ENCODE peak calls at places on chromosomes 2 and 18, in five cellular contexts. W, Y, H, I and B are unnamed samples.

GRCh38 chr2:152250421-152251100 is 75.0 kb upstream of the STAM2 start:
- DNase-seq in W (no peak), Y (no peak), H (no peak), I (no peak), B (no peak)

GRCh38 chr2:241073166-241074064 is 28.7 kb downstream of the MTERF4 start:
- DNase-seq in W (no peak), Y (no peak), H (no peak), I (no peak), B (no peak)

GRCh38 chr18:62999392-62999791 is 284.1 kb downstream of the PHLPP1 start:
- DNase-seq in W (peak; percentile 77), Y (no peak), H (peak; percentile 68), I (no peak), B (no peak)

GRCh38 chr18:49008716-49009115 is 58.0 kb upstream of the SMAD7 start:
- DNase-seq in W (no peak), Y (no peak), H (no peak), I (no peak), B (no peak)

GRCh38 chr2:39380525-39381150 is 56.4 kb downstream of the MAP4K3 start:
- DNase-seq in W (no peak), Y (no peak), H (no peak), I (no peak), B (no peak)

GRCh38 chr2:26521054-26521912 is 43.4 kb upstream of the OTOF start:
- DNase-seq in W (no peak), Y (no peak), H (peak; percentile 34), I (no peak), B (no peak)

GRCh38 chr2:88170472-88170892 is 336 bp downstream of the THNSL2 start:
- DNase-seq in W (no peak), Y (no peak), H (no peak), I (no peak), B (no peak)

GRCh38 chr2:149427371-149427770 is 97.0 kb downstream of the LYPD6 start:
- DNase-seq in W (no peak), Y (no peak), H (no peak), I (no peak), B (no peak)

GRCh38 chr2:134927195-134927594 is 8.6 kb downstream of the CCNT2 start:
- DNase-seq in W (no peak), Y (no peak), H (no peak), I (no peak), B (no peak)

GRCh38 chr18:8990276-8991031 is 112.0 kb upstream of the NDUFV2 start:
- DNase-seq in W (peak; percentile 51), Y (peak; percentile 69), H (peak; percentile 86), I (no peak), B (no peak)

GRCh38 chr2:240277073-240277806 is 136.8 kb upstream of the OTOS start:
- DNase-seq in W (no peak), Y (no peak), H (peak; percentile 71), I (no peak), B (no peak)

GRCh38 chr2:111200333-111200879 is 79.7 kb downstream of the BCL2L11 start:
- DNase-seq in W (no peak), Y (no peak), H (no peak), I (no peak), B (no peak)

GRCh38 chr2:218354850-218355443 is 1.7 kb upstream of the CATIP start:
- DNase-seq in W (no peak), Y (no peak), H (no peak), I (no peak), B (no peak)

GRCh38 chr2:74026674-74027294 is 42.1 kb downstream of the TET3 start:
- DNase-seq in W (no peak), Y (no peak), H (no peak), I (no peak), B (no peak)

GRCh38 chr2:128489580-128490273 is 171.1 kb upstream of the HS6ST1 start:
- DNase-seq in W (no peak), Y (no peak), H (no peak), I (no peak), B (no peak)

GRCh38 chr2:107936427-107937359 is 49.6 kb upstream of the SLC5A7 start:
- DNase-seq in W (no peak), Y (no peak), H (no peak), I (no peak), B (no peak)

GRCh38 chr2:171811229-171811628 is 82.8 kb downstream of the SLC25A12 start:
- DNase-seq in W (no peak), Y (no peak), H (no peak), I (no peak), B (no peak)

GRCh38 chr2:112884869-112885502 is 26.0 kb upstream of the IL37 start:
- DNase-seq in W (peak; percentile 68), Y (no peak), H (peak; percentile 65), I (peak; percentile 44), B (peak; percentile 66)

GRCh38 chr18:56162316-56162715 is 476.1 kb downstream of the TXNL1 start:
- DNase-seq in W (no peak), Y (no peak), H (no peak), I (no peak), B (no peak)

GRCh38 chr2:77839102-77839501 is 316.9 kb upstream of the LRRTM4 start:
- DNase-seq in W (no peak), Y (no peak), H (no peak), I (no peak), B (no peak)

GRCh38 chr2:237497009-237497819 is 10.2 kb downstream of the MLPH start:
- DNase-seq in W (no peak), Y (no peak), H (peak; percentile 56), I (no peak), B (no peak)

GRCh38 chr2:31694444-31694843 is 113.7 kb upstream of the SRD5A2 start:
- DNase-seq in W (no peak), Y (no peak), H (no peak), I (no peak), B (no peak)

GRCh38 chr2:31693882-31694281 is 113.1 kb upstream of the SRD5A2 start:
- DNase-seq in W (no peak), Y (no peak), H (no peak), I (no peak), B (no peak)

DNA sequence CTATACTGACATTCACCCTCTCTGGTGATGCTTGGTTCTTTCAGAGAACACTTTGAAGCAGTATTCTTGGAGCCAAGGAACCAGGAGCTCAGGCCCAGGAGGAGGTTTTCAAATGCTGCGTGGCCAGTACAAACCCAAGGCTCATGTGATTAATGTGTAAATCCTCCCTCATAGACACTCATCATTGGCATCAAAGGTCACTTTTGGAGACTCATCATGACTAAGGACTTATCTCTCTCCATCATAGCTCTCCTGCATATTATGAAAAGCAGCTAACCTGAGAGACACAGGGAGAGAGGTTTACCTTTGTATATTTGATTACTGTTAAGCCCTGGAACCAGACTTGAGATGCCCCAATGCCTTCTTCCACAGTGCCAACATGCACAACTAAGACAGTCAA is 115.3 kb upstream of the SRD5A2 start:
- DNase-seq in W (no peak), Y (no peak), H (no peak), I (no peak), B (no peak)
- H3K9me3 ChIP-seq in W (peaks cover 16% of the 10 kb centered on the region), Y (peaks cover 83% of the 10 kb centered on the region), H (no peaks in the 10 kb centered on the region), I (peaks cover 6% of the 10 kb centered on the region), B (peaks cover 22% of the 10 kb centered on the region)

DNA sequence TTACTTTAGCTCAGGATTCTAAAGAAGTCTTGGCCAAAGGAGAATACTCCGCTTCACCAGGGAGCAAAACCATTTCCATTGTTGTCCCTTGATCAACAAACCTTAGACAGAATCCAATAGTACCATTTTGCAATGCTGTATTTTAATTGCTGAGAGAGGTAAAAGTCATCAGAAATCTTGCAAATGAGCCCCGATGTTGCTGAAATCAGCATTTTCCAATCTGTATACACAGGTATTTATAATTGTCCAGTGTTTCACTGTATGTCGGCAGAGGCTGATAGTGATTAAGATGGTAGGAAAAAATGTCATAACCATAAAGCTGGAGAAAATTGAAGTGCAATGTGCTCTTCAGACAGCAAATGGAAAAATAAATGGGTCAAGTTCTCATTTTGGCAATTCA is 170.0 kb upstream of the ARL4C start:
- DNase-seq in W (no peak), Y (no peak), H (no peak), I (no peak), B (no peak)
- H3K9me3 ChIP-seq in W (no peaks in the 10 kb centered on the region), Y (no peaks in the 10 kb centered on the region), H (no peaks in the 10 kb centered on the region), I (no peaks in the 10 kb centered on the region), B (no peaks in the 10 kb centered on the region)

GRCh38 chr2:15807418-15808220 is 132.7 kb upstream of the MYCN start:
- DNase-seq in W (no peak), Y (no peak), H (no peak), I (no peak), B (no peak)
- H3K9me3 ChIP-seq in W (no peaks in the 10 kb centered on the region), Y (no peaks in the 10 kb centered on the region), H (no peaks in the 10 kb centered on the region), I (no peaks in the 10 kb centered on the region), B (no peaks in the 10 kb centered on the region)

DNA sequence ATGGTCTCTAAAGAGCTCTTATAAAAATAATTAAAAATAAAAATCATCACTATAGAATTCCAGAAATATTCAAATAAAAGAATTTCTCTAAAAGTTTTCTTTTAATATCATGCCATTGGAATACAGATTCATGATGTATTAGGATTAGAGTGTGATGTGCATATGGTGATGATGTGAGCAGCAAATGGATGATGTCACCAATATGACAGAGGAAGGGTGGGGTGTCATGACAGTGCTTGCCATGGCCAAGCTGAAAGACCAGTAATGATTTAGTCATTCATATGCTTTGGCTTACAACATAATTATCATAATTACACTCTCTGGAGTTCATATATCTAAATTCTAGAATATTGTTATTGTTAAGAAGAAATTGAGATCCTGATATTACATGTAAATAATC is 27.4 kb upstream of the TTC32 start:
- DNase-seq in W (no peak), Y (no peak), H (no peak), I (no peak), B (no peak)
- H3K9me3 ChIP-seq in W (no peaks in the 10 kb centered on the region), Y (peaks cover 28% of the 10 kb centered on the region), H (no peaks in the 10 kb centered on the region), I (no peaks in the 10 kb centered on the region), B (no peaks in the 10 kb centered on the region)

DNA sequence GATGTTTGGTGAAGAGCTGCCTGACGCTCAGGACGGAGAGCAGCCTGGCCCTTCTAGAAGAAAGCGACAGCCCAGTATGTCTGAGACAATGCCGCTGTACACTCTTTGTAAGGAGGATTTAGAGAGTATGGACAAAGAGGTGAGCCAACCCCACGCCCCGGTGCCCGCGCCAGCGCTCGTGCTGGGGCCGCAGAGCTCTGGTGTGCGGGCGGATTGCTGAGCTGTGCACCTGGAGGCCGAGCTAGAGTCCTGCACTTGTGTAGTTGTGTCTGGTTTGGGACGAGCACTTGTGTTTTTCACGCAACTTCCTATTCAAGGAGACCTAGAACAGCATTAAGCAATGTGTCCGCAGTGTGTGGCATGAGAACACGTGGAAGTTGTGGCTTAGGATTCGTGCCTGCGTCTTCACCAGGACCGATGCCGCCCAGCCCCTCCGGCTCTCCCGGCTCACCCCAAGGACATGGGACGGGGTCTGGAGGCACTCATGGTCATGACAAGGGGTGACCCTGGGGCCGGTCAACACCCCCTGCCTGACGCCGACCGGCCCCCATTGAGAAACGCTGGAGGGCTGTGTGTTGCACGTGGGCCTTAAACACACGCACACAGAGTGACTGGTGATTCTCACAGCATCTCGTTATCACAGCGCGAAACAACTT is 49.5 kb downstream of the CTDP1 start:
- DNase-seq in W (no peak), Y (no peak), H (no peak), I (no peak), B (no peak)
- H3K9me3 ChIP-seq in W (no peaks in the 10 kb centered on the region), Y (peaks cover 6% of the 10 kb centered on the region), H (no peaks in the 10 kb centered on the region), I (no peaks in the 10 kb centered on the region), B (peaks cover 13% of the 10 kb centered on the region)

DNA sequence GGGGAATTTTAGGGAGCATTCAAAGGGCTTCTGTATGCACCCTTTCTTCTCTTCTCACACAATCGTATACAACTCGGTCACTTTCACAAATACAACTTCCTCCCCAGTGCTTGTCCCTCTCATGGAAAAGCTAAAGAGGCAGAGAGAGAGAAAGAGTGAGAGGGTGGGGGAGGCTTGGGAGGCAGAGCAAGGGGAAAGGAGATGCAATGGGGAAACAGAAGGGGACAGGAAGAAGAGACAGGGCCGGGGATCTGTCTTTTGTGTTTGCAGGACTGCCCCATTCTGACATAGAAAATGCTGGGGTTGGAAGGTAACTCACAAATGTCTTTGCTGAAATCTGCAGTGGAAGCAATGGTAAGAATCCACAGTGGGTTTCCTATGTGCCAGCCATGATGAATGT is 2.1 kb upstream of the MC2R start:
- DNase-seq in W (no peak), Y (no peak), H (no peak), I (no peak), B (no peak)
- H3K9me3 ChIP-seq in W (no peaks in the 10 kb centered on the region), Y (no peaks in the 10 kb centered on the region), H (no peaks in the 10 kb centered on the region), I (no peaks in the 10 kb centered on the region), B (no peaks in the 10 kb centered on the region)